ENCODE peak calls at places on chromosomes 1 and 21, in ten cellular contexts. B is GM06990; E is AG04450; K is choroid plexus epithelial cell; M is cardiac fibroblast; Z is uterus; U is lower lobe of right lung; D is nephron progenitor cell; A is activated CD8-positive, alpha-beta T cell treated with anti-CD3 and anti-CD28 coated beads for 36 hours; C is RWPE1. G is an unnamed sample.

GRCh38 chr1:108057536-108057935 is 92.6 kb upstream of the VAV3 start:
- DNase-seq in B (no peak), E (no peak), K (peak; percentile 87), M (peak; percentile 74), Z (no peak), U (peak; percentile 72), D (peak; percentile 45), A (no peak), C (no peak), G (no peak)

GRCh38 chr1:112956503-112957132 is 622 bp upstream of the SLC16A1 start:
- DNase-seq in B (no peak), E (no peak), K (peak; percentile 39), M (no peak), Z (no peak), U (peak; percentile 53), D (no peak), A (peak; percentile 56), C (no peak), G (no peak)

GRCh38 chr1:173590557-173590956 is 12.3 kb downstream of the SLC9C2 start:
- DNase-seq in B (no peak), E (no peak), K (no peak), M (peak; percentile 8), Z (no peak), U (no peak), D (no peak), A (no peak), C (peak; percentile 23), G (no peak)

GRCh38 chr1:58437623-58438022 is 108.9 kb downstream of the OMA1 start:
- DNase-seq in B (no peak), E (no peak), K (no peak), M (no peak), Z (no peak), U (no peak), D (no peak), A (no peak), C (no peak), G (no peak)

GRCh38 chr1:216854836-216855485 is 131.7 kb upstream of the ESRRG start:
- DNase-seq in B (no peak), E (no peak), K (no peak), M (no peak), Z (no peak), U (no peak), D (no peak), A (no peak), C (no peak), G (no peak)

GRCh38 chr1:8663915-8664331 is 153.5 kb downstream of the RERE start:
- DNase-seq in B (no peak), E (no peak), K (peak; percentile 68), M (peak; percentile 75), Z (peak; percentile 28), U (peak; percentile 52), D (no peak), A (peak; percentile 35), C (no peak), G (peak; percentile 49)

GRCh38 chr1:160293020-160293968 is 8.4 kb upstream of the PEX19 start:
- DNase-seq in B (no peak), E (no peak), K (no peak), M (no peak), Z (no peak), U (no peak), D (no peak), A (no peak), C (no peak), G (no peak)

GRCh38 chr1:87325982-87326738 is 2.5 kb upstream of the LMO4 start:
- DNase-seq in B (no peak), E (no peak), K (peak; percentile 72), M (peak; percentile 69), Z (no peak), U (no peak), D (peak; percentile 51), A (peak; percentile 57), C (peak; percentile 41), G (peak; percentile 52)

GRCh38 chr1:8423134-8423701 is 105.3 kb downstream of the SLC45A1 start:
- DNase-seq in B (peak; percentile 39), E (no peak), K (peak; percentile 16), M (no peak), Z (peak; percentile 42), U (peak; percentile 58), D (no peak), A (peak; percentile 53), C (peak; percentile 42), G (peak; percentile 64)

DNA sequence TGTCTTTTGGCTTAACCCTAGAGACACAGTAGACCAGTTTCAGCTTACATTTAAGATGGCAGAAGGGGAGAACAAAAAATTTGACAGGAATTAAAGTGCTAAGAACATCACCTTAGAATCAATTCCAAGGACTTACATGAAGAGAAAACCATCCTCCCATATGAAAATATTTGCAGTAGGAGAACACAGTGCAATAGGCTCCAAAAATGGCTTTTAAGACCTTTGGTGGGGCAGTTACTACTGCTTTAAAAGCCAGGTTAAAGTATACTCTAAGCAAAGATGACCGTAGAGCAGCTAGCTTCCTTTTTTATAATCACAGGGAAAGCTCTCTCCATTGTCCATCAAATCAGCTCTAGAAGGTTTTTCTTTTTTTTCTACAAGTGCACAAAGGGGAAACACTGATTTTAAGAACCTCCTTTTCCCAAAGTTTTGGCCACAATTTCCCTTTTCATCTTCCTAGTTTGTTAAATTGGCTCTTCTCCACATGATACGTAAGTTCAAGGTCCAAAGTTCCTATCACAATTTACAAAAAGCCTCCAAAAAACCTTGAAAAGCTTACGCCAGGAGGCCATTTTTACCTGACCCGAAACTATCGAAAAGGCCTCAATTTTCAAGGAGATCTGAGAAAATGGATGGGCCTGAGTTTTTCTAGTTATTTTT is 3.3 kb downstream of the TXNIP start:
- DNase-seq in B (no peak), E (no peak), K (no peak), M (no peak), Z (no peak), U (no peak), D (no peak), A (no peak), C (no peak), G (no peak)
- TF ChIP-seq CTCF in B (no peak), E (no peak), K (no peak), M (no peak), Z (no peak), U (no peak), D (no peak), A (no peak), C (no peak), G (no peak)

DNA sequence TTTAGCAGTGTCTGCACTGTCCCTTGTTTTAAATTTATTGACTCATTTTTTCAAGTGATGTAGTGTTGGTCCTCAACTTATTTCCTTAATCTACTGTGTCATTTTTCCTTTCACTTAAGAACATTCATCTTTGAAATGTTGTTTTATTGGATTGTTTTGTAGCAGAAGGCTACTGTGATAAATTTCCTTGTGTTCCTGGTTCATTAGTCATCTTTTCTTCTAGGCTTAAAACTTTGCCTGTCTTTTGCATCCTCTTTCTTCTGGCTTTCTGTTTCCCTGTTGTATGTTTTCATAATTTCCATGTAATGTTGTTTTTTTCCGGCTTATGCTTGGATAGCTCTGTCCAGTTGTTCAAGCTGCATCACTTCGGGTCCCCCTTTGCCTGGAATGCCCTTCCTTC is 61.9 kb downstream of the UBE2T start:
- DNase-seq in B (no peak), E (no peak), K (no peak), M (no peak), Z (no peak), U (no peak), D (no peak), A (no peak), C (no peak), G (no peak)
- TF ChIP-seq CTCF in B (no peak), E (no peak), K (no peak), M (no peak), Z (no peak), U (no peak), D (no peak), A (no peak), C (no peak), G (no peak)

GRCh38 chr1:13702425-13703127 is 2.6 kb downstream of the PRDM2 start:
- DNase-seq in B (peak; percentile 61), E (no peak), K (no peak), M (no peak), Z (no peak), U (no peak), D (no peak), A (peak; percentile 83), C (no peak), G (peak; percentile 84)

GRCh38 chr1:13703128-13703513 is 3.1 kb downstream of the PRDM2 start:
- DNase-seq in B (no peak), E (no peak), K (no peak), M (no peak), Z (no peak), U (no peak), D (no peak), A (no peak), C (no peak), G (no peak)

GRCh38 chr1:13701274-13701650 is 1.3 kb downstream of the PRDM2 start:
- DNase-seq in B (peak; percentile 55), E (no peak), K (peak; percentile 10), M (no peak), Z (no peak), U (no peak), D (no peak), A (no peak), C (no peak), G (peak; percentile 69)

GRCh38 chr1:13706058-13706457 is 6.1 kb downstream of the PRDM2 start:
- DNase-seq in B (no peak), E (no peak), K (no peak), M (no peak), Z (no peak), U (no peak), D (no peak), A (no peak), C (no peak), G (no peak)

DNA sequence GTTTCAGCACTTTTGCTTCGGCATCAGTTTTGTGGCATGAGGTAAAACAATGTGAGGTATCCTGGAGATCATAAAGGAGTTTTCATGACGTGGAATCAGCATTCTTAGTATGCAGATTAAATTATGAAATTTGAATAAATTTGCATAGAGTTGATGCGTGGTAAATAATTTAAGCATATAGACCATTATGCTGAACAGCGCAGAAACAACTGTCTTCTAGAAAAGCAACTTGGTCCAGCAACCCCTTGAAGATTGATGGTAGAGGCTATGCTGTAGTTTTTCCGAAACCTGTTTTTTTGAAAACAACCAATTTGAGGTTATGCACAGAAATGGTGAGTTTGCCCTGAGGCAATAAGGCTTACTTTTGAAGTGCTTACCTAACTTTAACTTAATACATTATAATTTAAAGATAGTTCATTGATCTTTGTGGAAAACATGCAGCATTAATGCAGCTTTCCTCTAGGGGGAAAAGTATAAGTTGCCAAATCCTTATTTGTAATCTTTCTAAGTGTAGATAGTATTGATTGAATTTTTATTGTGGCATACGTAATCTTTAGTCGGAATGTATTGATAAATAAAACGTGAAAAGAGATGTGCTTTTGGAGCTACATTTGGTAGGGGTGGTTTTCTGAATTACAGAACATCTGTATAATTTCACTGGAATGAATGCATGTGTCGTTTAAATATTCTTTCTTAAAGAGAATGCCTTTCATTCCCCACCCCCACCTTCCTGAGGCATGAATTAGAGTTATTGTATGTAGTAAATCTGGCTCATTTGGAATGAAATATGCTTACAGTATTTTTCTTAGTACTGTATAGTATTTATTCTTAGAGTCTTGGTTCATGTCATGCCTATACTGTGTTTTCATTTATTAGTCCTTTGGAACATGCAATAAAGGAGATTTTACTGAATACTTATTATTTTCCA is 3.8 kb downstream of the PRDM2 start:
- DNase-seq in B (no peak), E (no peak), K (no peak), M (no peak), Z (no peak), U (no peak), D (no peak), A (no peak), C (no peak), G (no peak)
- TF ChIP-seq CTCF in B (peak; percentile 6), E (peak; percentile 28), K (no peak), M (peak; percentile 4), Z (no peak), U (no peak), D (no peak), A (peak; percentile 26), C (no peak), G (no peak)

GRCh38 chr21:37366488-37367300 is at the start of gene DYRK1A:
- DNase-seq in B (peak; percentile 100), E (peak; percentile 99), K (peak; percentile 100), M (peak; percentile 100), Z (peak; percentile 99), U (peak; percentile 97), D (peak; percentile 98), A (peak; percentile 97), C (peak; percentile 99), G (peak; percentile 100)
- TF ChIP-seq CTCF in B (no peak), E (no peak), K (no peak), M (no peak), Z (peak; percentile 11), U (no peak), D (no peak), A (no peak), C (no peak), G (no peak)

G was measured in GM20000.